ENCODE peak calls at places on chromosomes 3 and 15, in nine cellular contexts. E is neural progenitor cell; P is body of pancreas; M is CD8-positive, alpha-beta T cell; V is cardiac muscle cell; G is tibial nerve; Y is fibroblast of mammary gland; I is fibroblast of lung; X is RWPE2. L is an unnamed sample.

GRCh38 chr15:91469627-91470567 is 369.8 kb downstream of the SV2B start:
- DNase-seq in E (no peak), P (no peak), M (peak; percentile 56), V (peak; percentile 3), G (no peak), Y (no peak), I (no peak), X (no peak), L (no peak)

GRCh38 chr15:48498828-48499227 is 146.7 kb downstream of the FBN1 start:
- DNase-seq in E (no peak), P (no peak), M (no peak), V (no peak), G (no peak), Y (no peak), I (no peak), X (no peak), L (no peak)

GRCh38 chr3:136751259-136752045 is 726 bp downstream of the STAG1 start:
- DNase-seq in E (peak; percentile 94), P (peak; percentile 83), M (peak; percentile 51), V (peak; percentile 88), G (peak; percentile 50), Y (peak; percentile 76), I (peak; percentile 85), X (peak; percentile 67), L (peak; percentile 82)

GRCh38 chr3:193574488-193575072 is 18.4 kb upstream of the OPA1 start:
- DNase-seq in E (no peak), P (no peak), M (no peak), V (no peak), G (no peak), Y (no peak), I (no peak), X (no peak), L (no peak)

GRCh38 chr3:49028673-49029562 is at the start of gene IMPDH2:
- DNase-seq in E (peak; percentile 98), P (peak; percentile 95), M (peak; percentile 90), V (peak; percentile 96), G (peak; percentile 90), Y (peak; percentile 88), I (peak; percentile 92), X (no peak), L (peak; percentile 93)

GRCh38 chr3:115819785-115820384 is 196.6 kb downstream of the GAP43 start:
- DNase-seq in E (peak; percentile 89), P (peak; percentile 87), M (peak; percentile 30), V (peak; percentile 88), G (peak; percentile 65), Y (peak; percentile 88), I (peak; percentile 91), X (no peak), L (peak; percentile 87)

GRCh38 chr3:194136519-194137313 is 768 bp downstream of the HES1 start:
- DNase-seq in E (peak; percentile 76), P (peak; percentile 59), M (peak; percentile 13), V (peak; percentile 78), G (peak; percentile 17), Y (peak; percentile 81), I (peak; percentile 63), X (no peak), L (peak; percentile 81)

GRCh38 chr3:26484140-26484539 is 138.4 kb upstream of the LRRC3B start:
- DNase-seq in E (peak; percentile 53), P (no peak), M (no peak), V (peak; percentile 19), G (no peak), Y (no peak), I (no peak), X (no peak), L (no peak)

GRCh38 chr15:70087708-70088352 is 9.9 kb downstream of the TLE3 start:
- DNase-seq in E (no peak), P (no peak), M (no peak), V (no peak), G (no peak), Y (no peak), I (no peak), X (no peak), L (no peak)

GRCh38 chr15:68652141-68652540 is 73.3 kb downstream of the CORO2B start:
- DNase-seq in E (peak; percentile 43), P (peak; percentile 55), M (no peak), V (no peak), G (no peak), Y (no peak), I (no peak), X (peak; percentile 57), L (no peak)

GRCh38 chr15:91522609-91523332 is 330.7 kb upstream of the SLCO3A1 start:
- DNase-seq in E (peak; percentile 4), P (no peak), M (no peak), V (no peak), G (no peak), Y (peak; percentile 68), I (peak; percentile 80), X (no peak), L (peak; percentile 67)

GRCh38 chr3:47295976-47296375 is 13.2 kb downstream of the KLHL18 start:
- DNase-seq in E (no peak), P (no peak), M (no peak), V (no peak), G (no peak), Y (no peak), I (no peak), X (no peak), L (no peak)

GRCh38 chr15:48925714-48926223 is 38.0 kb downstream of the SHC4 start:
- DNase-seq in E (no peak), P (no peak), M (no peak), V (no peak), G (no peak), Y (peak; percentile 98), I (peak; percentile 90), X (no peak), L (peak; percentile 92)

GRCh38 chr15:58467121-58467721 is 35.4 kb downstream of the LIPC start:
- DNase-seq in E (peak; percentile 4), P (peak; percentile 45), M (no peak), V (no peak), G (no peak), Y (no peak), I (no peak), X (no peak), L (peak; percentile 65)

GRCh38 chr3:144148356-144148755 is 176.7 kb downstream of the DIPK2A start:
- DNase-seq in E (no peak), P (no peak), M (no peak), V (no peak), G (no peak), Y (no peak), I (no peak), X (no peak), L (no peak)
- H3K4me3 ChIP-seq in E (no peak overlapping the region), P (no peak overlapping the region), M (no peak overlapping the region), V (no peak overlapping the region), G (no peak overlapping the region), Y (no peak overlapping the region), I (no peak overlapping the region), X (no peak overlapping the region), L (no peak overlapping the region)

DNA sequence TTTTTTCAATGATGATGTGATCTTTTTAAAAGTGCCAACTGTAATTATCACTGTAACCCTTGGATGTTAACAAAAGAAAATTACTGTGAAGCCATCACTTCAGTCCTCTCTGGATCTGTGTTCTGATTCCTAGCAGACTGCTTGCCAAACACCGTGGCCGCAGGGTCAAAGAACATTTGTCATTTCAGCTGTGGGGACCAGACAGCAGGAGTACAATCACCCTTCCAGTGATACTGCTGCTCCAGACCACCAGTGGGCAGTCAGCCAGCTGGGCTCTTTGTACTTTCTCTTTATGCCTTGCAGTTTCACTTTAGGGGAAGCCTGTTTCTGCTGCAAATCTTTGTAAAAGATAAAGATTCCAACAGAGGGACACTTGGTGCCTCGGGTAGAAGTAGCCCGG is 770.0 kb downstream of the GRM7 start:
- DNase-seq in E (peak; percentile 8), P (peak; percentile 39), M (no peak), V (peak; percentile 7), G (no peak), Y (peak; percentile 39), I (peak; percentile 43), X (no peak), L (peak; percentile 79)
- TF ChIP-seq CTCF in E (peak; percentile 23), P (no peak), M (no peak), V (peak; percentile 20), G (no peak), Y (no peak), I (no peak), X (no peak), L (peak; percentile 11)

GRCh38 chr3:173958805-173959204 is 561.3 kb downstream of the NLGN1 start:
- DNase-seq in E (no peak), P (no peak), M (no peak), V (no peak), G (no peak), Y (no peak), I (no peak), X (peak; percentile 29), L (no peak)

DNA sequence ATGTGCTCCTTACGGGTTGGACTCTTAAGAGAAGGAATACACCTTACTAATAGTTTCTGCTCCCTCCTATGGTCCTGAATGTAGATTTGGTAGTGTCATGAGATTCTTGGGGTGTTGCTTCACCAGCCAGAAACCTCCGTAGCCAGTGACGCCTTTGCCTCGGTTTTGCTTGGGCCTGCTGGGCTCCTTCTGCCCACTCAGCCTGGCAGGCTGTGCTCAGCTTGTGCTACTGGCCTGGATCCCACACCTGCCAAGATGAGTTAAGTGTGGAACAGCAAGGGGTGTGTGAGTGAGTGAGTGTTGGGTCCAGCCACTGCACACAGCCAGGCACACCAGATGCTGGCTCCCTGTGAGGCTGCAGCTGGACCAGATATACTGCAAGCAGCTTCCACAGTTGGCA is 560.1 kb downstream of the NLGN1 start:
- DNase-seq in E (no peak), P (no peak), M (no peak), V (no peak), G (no peak), Y (no peak), I (no peak), X (no peak), L (no peak)
- H3K4me3 ChIP-seq in E (no peak overlapping the region), P (no peak overlapping the region), M (no peak overlapping the region), V (no peak overlapping the region), G (no peak overlapping the region), Y (no peak overlapping the region), I (no peak overlapping the region), X (no peak overlapping the region), L (no peak overlapping the region)

DNA sequence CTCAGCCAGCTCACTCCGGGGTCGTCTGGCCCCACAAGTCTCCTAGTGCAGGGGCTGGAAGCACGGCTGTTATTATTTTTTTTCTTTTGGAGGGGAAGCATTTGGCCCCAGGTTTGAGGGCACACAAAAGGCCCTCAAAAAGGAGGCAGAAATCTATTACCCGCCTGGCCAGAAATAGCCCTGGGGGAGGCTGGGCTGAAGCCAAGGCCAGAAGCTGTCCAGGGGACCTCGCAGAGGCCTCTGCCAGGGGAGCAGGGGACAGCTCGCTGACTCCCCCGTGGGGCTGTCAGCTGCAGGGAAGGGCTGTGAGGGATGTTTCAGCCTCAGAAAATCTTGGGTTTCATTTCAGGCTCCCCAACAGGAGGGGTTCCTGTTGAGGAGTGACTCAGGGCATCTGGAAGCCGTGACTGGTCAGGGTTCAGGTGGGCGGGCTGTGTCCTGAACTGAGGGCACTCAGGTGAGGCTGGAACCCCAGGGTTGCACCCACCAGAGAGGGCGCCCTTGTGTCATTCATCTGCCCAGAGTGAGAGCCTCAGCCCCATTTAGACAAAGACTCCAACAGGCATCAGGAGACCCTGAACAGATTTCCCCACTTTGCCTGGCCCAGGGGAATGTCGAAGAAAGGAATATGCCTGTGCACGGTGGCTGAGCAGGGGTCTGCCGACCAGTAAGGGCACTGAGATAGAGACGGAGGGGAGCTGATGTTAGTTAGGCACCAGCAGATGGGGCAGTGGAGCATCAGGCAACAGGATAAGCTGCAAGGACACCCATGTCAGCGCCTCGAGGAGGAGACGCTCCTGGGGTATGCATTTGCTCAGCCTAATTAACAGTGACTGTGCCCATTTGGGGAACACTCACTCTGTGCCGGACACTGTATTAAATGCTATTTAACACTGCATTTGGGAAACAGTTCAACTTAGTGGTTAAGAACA is 43.5 kb upstream of the SLC6A11 start:
- DNase-seq in E (peak; percentile 40), P (no peak), M (no peak), V (no peak), G (no peak), Y (peak; percentile 3), I (no peak), X (peak; percentile 68), L (no peak)
- TF ChIP-seq CTCF in E (peak; percentile 51), P (no peak), M (no peak), V (no peak), G (no peak), Y (no peak), I (no peak), X (peak; percentile 65), L (peak; percentile 17)